ENCODE peak calls at places on chromosomes 7 and 10, in seven cellular contexts. Z, S, H, Q, R, Y and J are unnamed samples.

GRCh38 chr7:101635484-101635883 is 6.4 kb upstream of the MYL10 start:
- DNase-seq in Q (no peak), R (no peak), Z (no peak), S (peak; percentile 85), Y (peak; percentile 40), H (no peak), J (no peak)

GRCh38 chr7:93164766-93165165 is 16.6 kb upstream of the SAMD9L start:
- DNase-seq in H (no peak), Y (no peak), Z (no peak), S (no peak), R (no peak), Q (no peak), J (no peak)

GRCh38 chr7:7114575-7115291 is 67.6 kb upstream of the C1GALT1 start:
- DNase-seq in Z (no peak), Y (no peak), Q (no peak), S (no peak), R (no peak), H (no peak), J (no peak)

GRCh38 chr10:122269097-122269687 is 1.9 kb upstream of the BTBD16 start:
- DNase-seq in Y (no peak), R (no peak), H (no peak), Q (no peak), S (no peak), Z (no peak), J (no peak)

GRCh38 chr7:151801291-151801690 is 75.6 kb downstream of the PRKAG2 start:
- DNase-seq in R (no peak), H (no peak), Y (no peak), Z (no peak), Q (no peak), S (no peak), J (no peak)

GRCh38 chr10:97466755-97467154 is 20.8 kb downstream of the ZDHHC16 start:
- DNase-seq in S (peak; percentile 56), R (no peak), H (no peak), Y (peak; percentile 29), Q (no peak), Z (no peak), J (no peak)

GRCh38 chr7:50085344-50085743 is 7.7 kb downstream of the ZPBP start:
- DNase-seq in Z (no peak), Y (no peak), H (no peak), R (no peak), S (no peak), Q (peak; percentile 36), J (no peak)

GRCh38 chr10:95788830-95789229 is 32.9 kb downstream of the ENTPD1 start:
- DNase-seq in Q (no peak), R (no peak), S (peak; percentile 8), Z (no peak), H (no peak), Y (peak; percentile 93), J (no peak)

GRCh38 chr10:102140913-102141540 is 8.2 kb downstream of the PPRC1 start:
- DNase-seq in R (no peak), H (no peak), Y (no peak), Q (no peak), S (no peak), Z (no peak), J (no peak)

GRCh38 chr10:21052709-21053104 is 155.6 kb upstream of the NEBL start:
- DNase-seq in H (no peak), Q (no peak), Y (no peak), Z (no peak), R (no peak), S (no peak), J (no peak)

GRCh38 chr10:95266674-95267095 is 24.1 kb downstream of the PDLIM1 start:
- DNase-seq in Q (no peak), S (peak; percentile 62), Z (no peak), H (peak; percentile 62), R (no peak), Y (peak; percentile 92), J (no peak)

GRCh38 chr10:48455392-48456151 is 149.1 kb downstream of the MAPK8 start:
- DNase-seq in H (no peak), Z (no peak), S (no peak), Y (no peak), Q (no peak), R (no peak), J (no peak)

GRCh38 chr10:26859241-26860025 is 1.3 kb downstream of the ABI1 start:
- DNase-seq in Z (no peak), Y (peak; percentile 9), H (no peak), Q (no peak), R (no peak), S (peak; percentile 29), J (no peak)

GRCh38 chr10:3486346-3487065 is 298.5 kb downstream of the KLF6 start:
- DNase-seq in R (no peak), Q (peak; percentile 30), Z (no peak), S (peak; percentile 93), Y (peak; percentile 31), H (no peak), J (no peak)

GRCh38 chr7:113610572-113610971 is 308.2 kb downstream of the PPP1R3A start:
- DNase-seq in H (no peak), Q (no peak), S (no peak), Y (no peak), R (no peak), Z (no peak), J (no peak)

GRCh38 chr10:97427571-97428179 is 1.7 kb downstream of the PGAM1 start:
- DNase-seq in S (peak; percentile 33), H (no peak), Z (no peak), Q (peak; percentile 64), R (peak; percentile 19), Y (peak; percentile 72), J (no peak)

GRCh38 chr10:19620867-19621266 is 195.4 kb upstream of the PLXDC2 start:
- DNase-seq in Z (no peak), R (no peak), H (no peak), Y (no peak), S (no peak), Q (no peak), J (no peak)

GRCh38 chr7:138919256-138919655 is 61.9 kb downstream of the KIAA1549 start:
- DNase-seq in Q (no peak), H (no peak), Y (peak; percentile 68), S (no peak), R (no peak), Z (no peak), J (no peak)

GRCh38 chr10:110203500-110204455 is 3.6 kb upstream of the MXI1 start:
- DNase-seq in S (no peak), H (no peak), Z (no peak), R (no peak), Y (no peak), Q (no peak), J (no peak)

GRCh38 chr7:92043637-92044036 is 90.6 kb downstream of the CYP51A1 start:
- DNase-seq in Y (no peak), Q (no peak), R (no peak), Z (no peak), H (no peak), S (no peak), J (no peak)

GRCh38 chr7:17620588-17620987 is 319.7 kb downstream of the SNX13 start:
- DNase-seq in R (no peak), Z (no peak), H (no peak), Y (peak; percentile 37), S (no peak), Q (no peak), J (no peak)

GRCh38 chr10:51711519-51711891 is 12.1 kb upstream of the CSTF2T start:
- DNase-seq in Q (no peak), H (no peak), Y (no peak), S (no peak), R (no peak), Z (no peak), J (no peak)

GRCh38 chr7:18940577-18941134 is 176.8 kb downstream of the TWIST1 start:
- DNase-seq in Y (no peak), R (no peak), Z (no peak), H (no peak), S (no peak), Q (peak; percentile 79), J (peak; percentile 32)

GRCh38 chr10:105585215-105585614 is 944.1 kb downstream of the SORCS3 start:
- DNase-seq in R (no peak), Y (no peak), Z (no peak), Q (no peak), S (peak; percentile 5), H (no peak), J (no peak)

GRCh38 chr7:55244346-55244745 is 120.8 kb upstream of the LANCL2 start:
- DNase-seq in Z (no peak), Q (no peak), H (no peak), R (no peak), S (no peak), Y (no peak), J (no peak)

GRCh38 chr7:134044682-134045081 is 82.5 kb upstream of the LRGUK start:
- DNase-seq in Z (no peak), S (no peak), Y (peak; percentile 9), H (no peak), Q (no peak), R (no peak), J (no peak)

GRCh38 chr10:43698156-43698555 is 49.5 kb upstream of the ZNF32 start:
- DNase-seq in Q (no peak), S (no peak), R (no peak), H (no peak), Z (no peak), Y (peak; percentile 38), J (no peak)

GRCh38 chr10:92110039-92110794 is 180.7 kb downstream of the CPEB3 start:
- DNase-seq in Q (no peak), S (no peak), R (no peak), Y (peak; percentile 57), Z (no peak), H (no peak), J (no peak)

GRCh38 chr10:18179901-18180300 is 39.7 kb downstream of the CACNB2 start:
- DNase-seq in R (peak; percentile 89), H (peak; percentile 38), S (peak; percentile 47), Y (peak; percentile 50), Q (no peak), Z (no peak), J (no peak)

GRCh38 chr7:138865843-138866242 is 67.8 kb upstream of the ATP6V0A4 start:
- DNase-seq in Q (no peak), R (no peak), Y (no peak), H (no peak), Z (no peak), S (no peak), J (no peak)

GRCh38 chr7:55965805-55966421 is 1.5 kb downstream of the NIPSNAP2 start:
- DNase-seq in Y (peak; percentile 82), S (peak; percentile 61), Q (no peak), H (no peak), R (peak; percentile 51), Z (no peak), J (no peak)

GRCh38 chr7:133478591-133479135 is 225.8 kb downstream of the EXOC4 start:
- DNase-seq in H (no peak), R (peak; percentile 37), Z (no peak), S (no peak), Y (no peak), Q (no peak), J (no peak)

GRCh38 chr7:87918740-87919139 is 15.3 kb upstream of the ADAM22 start:
- DNase-seq in H (no peak), R (no peak), Y (no peak), S (peak; percentile 28), Z (no peak), Q (no peak), J (no peak)

GRCh38 chr7:70582921-70583895 is 548.7 kb upstream of the GALNT17 start:
- DNase-seq in Y (no peak), R (no peak), S (no peak), H (no peak), Q (peak; percentile 43), Z (no peak), J (no peak)

GRCh38 chr10:76939862-76940495 is 697.6 kb downstream of the KCNMA1 start:
- DNase-seq in R (no peak), Q (no peak), H (no peak), S (no peak), Y (no peak), Z (no peak), J (no peak)